ENCODE peak calls at places on chromosomes 12 and 14, in five cellular contexts. L, Y, Z, R and K are unnamed samples. For H3K36me3, the result is how much of the 10 kb centered on the place peaks cover.

GRCh38 chr14:94304243-94304642 is 11.2 kb upstream of the SERPINA10 start:
- DNase-seq in L (no peak), Y (no peak), Z (no peak), R (no peak), K (no peak)

GRCh38 chr12:47954058-47954457 is 9.3 kb upstream of the TMEM106C start:
- DNase-seq in L (no peak), Y (peak), Z (no peak), R (no peak), K (no peak)

GRCh38 chr14:76919431-76919810 is 93.2 kb downstream of the LRRC74A start:
- DNase-seq in L (no peak), Y (no peak), Z (no peak), R (no peak), K (no peak)

GRCh38 chr12:120381752-120382419 is 12.9 kb upstream of the MSI1 start:
- DNase-seq in L (no peak), Y (no peak), Z (no peak), R (no peak), K (no peak)

GRCh38 chr14:100640481-100641273 is 53.5 kb upstream of the BEGAIN start:
- DNase-seq in L (no peak), Y (no peak), Z (no peak), R (peak), K (no peak)

GRCh38 chr12:113130457-113131135 is 5.0 kb downstream of the RASAL1 start:
- DNase-seq in L (no peak), Y (peak), Z (no peak), R (no peak), K (no peak)

GRCh38 chr12:106580671-106581508 is 1.9 kb upstream of the RFX4 start:
- DNase-seq in L (no peak), Y (no peak), Z (no peak), R (no peak), K (peak)

GRCh38 chr12:100154472-100155247 is 12.0 kb upstream of the BLTP3B start:
- DNase-seq in L (peak), Y (peak), Z (peak), R (peak), K (peak)

GRCh38 chr12:64824130-64824499 is 332 bp upstream of the TBC1D30 start:
- DNase-seq in L (peak), Y (no peak), Z (no peak), R (no peak), K (no peak)

GRCh38 chr12:103851127-103851526 is 10.1 kb upstream of the NT5DC3 start:
- DNase-seq in L (no peak), Y (peak), Z (no peak), R (no peak), K (no peak)

GRCh38 chr14:35571598-35571997 is 37.6 kb downstream of the INSM2 start:
- DNase-seq in L (no peak), Y (no peak), Z (no peak), R (no peak), K (no peak)

GRCh38 chr12:53981652-53982565 is 3.0 kb upstream of the HOXC10 start:
- DNase-seq in L (no peak), Y (no peak), Z (no peak), R (no peak), K (no peak)

GRCh38 chr14:93943052-93943451 is 15.9 kb downstream of the FAM181A start:
- DNase-seq in L (no peak), Y (no peak), Z (no peak), R (no peak), K (no peak)

DNA sequence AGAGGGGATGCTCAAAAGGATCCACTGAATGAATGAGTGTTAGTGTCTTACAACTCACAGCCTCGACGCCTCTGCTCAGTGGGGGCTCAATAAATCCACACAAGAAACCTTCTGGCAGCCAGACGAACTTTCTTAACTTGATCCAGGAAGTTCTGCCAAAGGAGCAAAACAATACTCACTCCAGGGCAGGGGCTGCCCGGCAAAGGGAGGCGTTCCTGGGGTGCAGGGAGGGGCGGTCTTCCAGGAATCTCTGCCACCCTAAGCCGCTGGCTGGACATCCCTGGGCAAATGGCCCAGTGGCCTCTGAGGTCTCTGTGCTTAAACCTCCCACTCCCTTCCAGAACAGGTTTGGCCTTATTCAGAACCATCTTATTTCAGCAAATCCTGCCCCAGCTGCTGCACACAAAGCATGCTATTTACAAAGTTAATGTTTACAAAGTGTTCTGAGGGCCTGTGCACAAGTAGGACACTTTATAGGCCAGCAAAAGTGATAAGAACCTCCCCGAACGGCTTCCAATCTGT is 33.0 kb downstream of the MAP1LC3B2 start:
- DNase-seq in L (peak), Y (no peak), Z (peak), R (no peak), K (peak)
- H3K27ac ChIP-seq in L (no peak), Y (no peak), Z (peak), R (no peak), K (peak)

GRCh38 chr12:13062669-13063068 is 18.5 kb downstream of the FAM234B start:
- DNase-seq in L (no peak), Y (no peak), Z (no peak), R (no peak), K (peak)
- H3K36me3 ChIP-seq in L (under half), Y (under half), Z (under half), R (under half), K (under half)

DNA sequence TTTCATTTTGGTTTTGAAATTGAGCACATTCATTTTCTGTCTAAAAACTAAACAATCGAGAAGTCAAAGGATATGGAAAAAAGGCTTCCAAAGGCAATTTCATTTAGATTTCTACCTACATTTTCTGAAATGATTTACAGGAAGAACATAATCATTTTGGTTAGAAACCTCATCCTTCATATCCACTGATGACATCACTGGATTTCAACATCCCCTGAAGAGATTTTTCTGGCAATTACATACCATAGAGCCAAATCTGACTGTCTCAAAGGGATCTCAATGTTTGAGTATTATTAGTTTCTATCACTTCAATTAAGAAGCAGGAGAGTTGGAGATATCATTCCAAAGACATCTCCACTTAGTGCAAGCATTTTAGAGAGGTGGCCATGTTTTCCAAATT is 137.8 kb downstream of the TTC7B start:
- DNase-seq in L (no peak), Y (peak), Z (no peak), R (no peak), K (no peak)
- H3K27ac ChIP-seq in L (no peak), Y (no peak), Z (no peak), R (no peak), K (no peak)

DNA sequence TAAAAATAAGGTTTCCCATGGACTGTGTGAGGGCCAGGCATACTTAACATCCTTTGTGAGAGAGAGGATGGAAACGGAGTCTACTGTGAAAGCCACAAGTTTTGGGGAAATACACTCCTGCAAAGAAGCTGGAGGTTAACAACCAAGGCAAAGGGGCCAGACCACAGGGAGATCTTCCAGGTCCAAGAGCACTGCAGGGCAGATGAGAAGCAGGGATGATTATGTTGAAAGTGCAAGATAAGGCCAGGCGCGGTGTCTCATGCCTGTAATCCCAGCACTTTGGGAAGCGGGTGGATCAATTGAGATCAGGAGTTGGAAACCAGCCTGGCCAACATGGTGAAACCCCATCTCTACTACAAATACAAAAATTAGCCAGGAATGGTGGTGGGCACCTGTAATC is 15.1 kb downstream of the COQ6 start:
- DNase-seq in L (no peak), Y (no peak), Z (no peak), R (no peak), K (no peak)
- H3K36me3 ChIP-seq in L (under half), Y (under half), Z (half or more), R (under half), K (under half)

GRCh38 chr12:5441497-5442236 is 9.8 kb downstream of the NTF3 start:
- DNase-seq in L (no peak), Y (peak), Z (no peak), R (no peak), K (no peak)
- H3K27ac ChIP-seq in L (no peak), Y (no peak), Z (no peak), R (no peak), K (no peak)

DNA sequence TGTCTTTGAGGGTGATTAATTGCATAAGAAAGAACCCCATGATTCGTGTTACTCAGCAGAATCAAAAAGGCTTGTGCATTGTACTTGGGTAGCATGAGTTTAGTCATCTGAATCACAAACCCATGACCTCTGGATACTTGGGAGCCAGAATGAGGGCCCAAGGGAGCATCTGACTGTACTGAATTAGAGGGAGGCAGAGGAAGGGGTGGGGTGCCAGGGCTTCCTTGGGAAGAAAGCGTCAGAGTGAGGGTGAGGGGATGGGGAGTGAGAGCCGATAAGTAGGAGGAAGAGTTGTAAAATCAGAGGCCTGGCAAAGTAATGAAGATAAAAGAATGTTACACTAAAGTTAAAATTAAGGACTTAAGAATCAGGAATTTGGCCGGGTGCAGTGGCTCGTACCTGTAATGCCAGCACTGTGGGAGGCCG is 29.8 kb downstream of the GPRC5D start:
- DNase-seq in L (peak), Y (peak), Z (no peak), R (no peak), K (no peak)
- H3K36me3 ChIP-seq in L (under half), Y (under half), Z (under half), R (under half), K (under half)